ENCODE peak calls at places on chromosomes 6 and 20, in ten cellular contexts. One of them, this sample, is unnamed. For H3K27me3, the result is how much of the 10 kb centered on the place peaks cover.

GRCh38 chr6:91485047-91485446 is 898.2 kb upstream of the MAP3K7 start:
- DNase-seq in ovary: no peak
- DNase-seq in hepatocyte: no peak
- DNase-seq in PC-9: no peak
- DNase-seq in lower lobe of right lung: no peak
- DNase-seq in CD4-positive, alpha-beta T cell: no peak
- DNase-seq in uterus: no peak
- DNase-seq in pancreas: no peak
- DNase-seq in heart right ventricle: no peak
- DNase-seq in foreskin keratinocyte: no peak
- DNase-seq in this sample: no peak

GRCh38 chr20:38007526-38007925 is 25.7 kb downstream of the TTI1 start:
- DNase-seq in foreskin keratinocyte: no peak
- DNase-seq in CD4-positive, alpha-beta T cell: no peak
- DNase-seq in ovary: no peak
- DNase-seq in lower lobe of right lung: no peak
- DNase-seq in pancreas: no peak
- DNase-seq in uterus: no peak
- DNase-seq in PC-9: no peak
- DNase-seq in hepatocyte: no peak
- DNase-seq in heart right ventricle: no peak
- DNase-seq in this sample: no peak

GRCh38 chr20:44805991-44806729 is 4.2 kb downstream of the RIMS4 start:
- DNase-seq in ovary: peak
- DNase-seq in lower lobe of right lung: peak
- DNase-seq in hepatocyte: peak
- DNase-seq in pancreas: no peak
- DNase-seq in heart right ventricle: no peak
- DNase-seq in foreskin keratinocyte: no peak
- DNase-seq in CD4-positive, alpha-beta T cell: no peak
- DNase-seq in PC-9: no peak
- DNase-seq in uterus: peak
- DNase-seq in this sample: no peak

GRCh38 chr6:37776546-37776945 is 43.0 kb upstream of the ZFAND3 start:
- DNase-seq in foreskin keratinocyte: no peak
- DNase-seq in ovary: no peak
- DNase-seq in lower lobe of right lung: no peak
- DNase-seq in pancreas: no peak
- DNase-seq in PC-9: no peak
- DNase-seq in hepatocyte: no peak
- DNase-seq in uterus: no peak
- DNase-seq in heart right ventricle: no peak
- DNase-seq in CD4-positive, alpha-beta T cell: no peak
- DNase-seq in this sample: no peak

GRCh38 chr6:37047421-37047931 is 42.0 kb downstream of the FGD2 start:
- DNase-seq in hepatocyte: no peak
- DNase-seq in ovary: no peak
- DNase-seq in heart right ventricle: no peak
- DNase-seq in pancreas: no peak
- DNase-seq in foreskin keratinocyte: no peak
- DNase-seq in CD4-positive, alpha-beta T cell: no peak
- DNase-seq in uterus: no peak
- DNase-seq in PC-9: no peak
- DNase-seq in lower lobe of right lung: no peak
- DNase-seq in this sample: no peak

GRCh38 chr6:47134476-47135189 is 92.5 kb upstream of the ADGRF1 start:
- DNase-seq in ovary: no peak
- DNase-seq in pancreas: no peak
- DNase-seq in uterus: no peak
- DNase-seq in heart right ventricle: no peak
- DNase-seq in foreskin keratinocyte: peak
- DNase-seq in lower lobe of right lung: no peak
- DNase-seq in CD4-positive, alpha-beta T cell: no peak
- DNase-seq in hepatocyte: peak
- DNase-seq in PC-9: peak
- DNase-seq in this sample: no peak

GRCh38 chr6:39724787-39725631 is at the start of gene KIF6:
- DNase-seq in heart right ventricle: peak
- DNase-seq in CD4-positive, alpha-beta T cell: peak
- DNase-seq in uterus: peak
- DNase-seq in lower lobe of right lung: peak
- DNase-seq in hepatocyte: peak
- DNase-seq in foreskin keratinocyte: peak
- DNase-seq in PC-9: no peak
- DNase-seq in ovary: peak
- DNase-seq in pancreas: peak
- DNase-seq in this sample: peak

GRCh38 chr6:118650500-118651281 is 700 bp downstream of the CEP85L start:
- DNase-seq in heart right ventricle: peak
- DNase-seq in lower lobe of right lung: peak
- DNase-seq in PC-9: peak
- DNase-seq in ovary: peak
- DNase-seq in foreskin keratinocyte: no peak
- DNase-seq in hepatocyte: peak
- DNase-seq in uterus: peak
- DNase-seq in pancreas: peak
- DNase-seq in CD4-positive, alpha-beta T cell: peak
- DNase-seq in this sample: peak

GRCh38 chr6:26272171-26272631 is 92.8 kb upstream of the BTN3A2 start:
- DNase-seq in PC-9: no peak
- DNase-seq in foreskin keratinocyte: no peak
- DNase-seq in pancreas: no peak
- DNase-seq in lower lobe of right lung: peak
- DNase-seq in hepatocyte: peak
- DNase-seq in ovary: peak
- DNase-seq in CD4-positive, alpha-beta T cell: peak
- DNase-seq in uterus: peak
- DNase-seq in heart right ventricle: peak
- DNase-seq in this sample: peak

GRCh38 chr20:43540673-43541060 is 18.2 kb upstream of the SGK2 start:
- DNase-seq in CD4-positive, alpha-beta T cell: no peak
- DNase-seq in pancreas: no peak
- DNase-seq in ovary: no peak
- DNase-seq in foreskin keratinocyte: no peak
- DNase-seq in PC-9: no peak
- DNase-seq in hepatocyte: no peak
- DNase-seq in heart right ventricle: no peak
- DNase-seq in lower lobe of right lung: no peak
- DNase-seq in uterus: no peak
- DNase-seq in this sample: no peak

GRCh38 chr20:43543138-43543537 is 15.7 kb upstream of the SGK2 start:
- DNase-seq in CD4-positive, alpha-beta T cell: no peak
- DNase-seq in PC-9: no peak
- DNase-seq in hepatocyte: no peak
- DNase-seq in heart right ventricle: no peak
- DNase-seq in pancreas: no peak
- DNase-seq in foreskin keratinocyte: peak
- DNase-seq in ovary: no peak
- DNase-seq in uterus: no peak
- DNase-seq in lower lobe of right lung: no peak
- DNase-seq in this sample: no peak

GRCh38 chr20:43544501-43544900 is 14.3 kb upstream of the SGK2 start:
- DNase-seq in ovary: no peak
- DNase-seq in foreskin keratinocyte: no peak
- DNase-seq in lower lobe of right lung: no peak
- DNase-seq in PC-9: no peak
- DNase-seq in pancreas: no peak
- DNase-seq in uterus: no peak
- DNase-seq in CD4-positive, alpha-beta T cell: no peak
- DNase-seq in heart right ventricle: no peak
- DNase-seq in hepatocyte: no peak
- DNase-seq in this sample: no peak

GRCh38 chr20:43541214-43541613 is 17.6 kb upstream of the SGK2 start:
- DNase-seq in heart right ventricle: no peak
- DNase-seq in CD4-positive, alpha-beta T cell: no peak
- DNase-seq in PC-9: peak
- DNase-seq in foreskin keratinocyte: peak
- DNase-seq in uterus: no peak
- DNase-seq in lower lobe of right lung: no peak
- DNase-seq in hepatocyte: no peak
- DNase-seq in pancreas: no peak
- DNase-seq in ovary: no peak
- DNase-seq in this sample: no peak

GRCh38 chr20:43542674-43543073 is 16.2 kb upstream of the SGK2 start:
- DNase-seq in ovary: no peak
- DNase-seq in uterus: no peak
- DNase-seq in CD4-positive, alpha-beta T cell: no peak
- DNase-seq in PC-9: no peak
- DNase-seq in foreskin keratinocyte: no peak
- DNase-seq in pancreas: no peak
- DNase-seq in hepatocyte: no peak
- DNase-seq in lower lobe of right lung: no peak
- DNase-seq in heart right ventricle: no peak
- DNase-seq in this sample: no peak
- H3K27ac ChIP-seq in ovary: no peak
- H3K27ac ChIP-seq in uterus: no peak
- H3K27ac ChIP-seq in CD4-positive, alpha-beta T cell: no peak
- H3K27ac ChIP-seq in PC-9: no peak
- H3K27ac ChIP-seq in foreskin keratinocyte: no peak
- H3K27ac ChIP-seq in pancreas: no peak
- H3K27ac ChIP-seq in hepatocyte: no peak
- H3K27ac ChIP-seq in lower lobe of right lung: no peak
- H3K27ac ChIP-seq in heart right ventricle: no peak
- H3K27ac ChIP-seq in this sample: no peak

GRCh38 chr6:4163408-4163807 is 28.0 kb upstream of the ECI2 start:
- DNase-seq in uterus: no peak
- DNase-seq in PC-9: no peak
- DNase-seq in heart right ventricle: no peak
- DNase-seq in CD4-positive, alpha-beta T cell: no peak
- DNase-seq in ovary: peak
- DNase-seq in foreskin keratinocyte: no peak
- DNase-seq in hepatocyte: no peak
- DNase-seq in pancreas: no peak
- DNase-seq in lower lobe of right lung: no peak
- DNase-seq in this sample: no peak

GRCh38 chr6:4164456-4164855 is 29.1 kb upstream of the ECI2 start:
- DNase-seq in heart right ventricle: no peak
- DNase-seq in foreskin keratinocyte: no peak
- DNase-seq in lower lobe of right lung: no peak
- DNase-seq in hepatocyte: no peak
- DNase-seq in pancreas: no peak
- DNase-seq in CD4-positive, alpha-beta T cell: no peak
- DNase-seq in uterus: no peak
- DNase-seq in PC-9: no peak
- DNase-seq in ovary: no peak
- DNase-seq in this sample: no peak

GRCh38 chr6:4167123-4167522 is 31.7 kb upstream of the ECI2 start:
- DNase-seq in lower lobe of right lung: no peak
- DNase-seq in CD4-positive, alpha-beta T cell: no peak
- DNase-seq in pancreas: no peak
- DNase-seq in ovary: no peak
- DNase-seq in heart right ventricle: no peak
- DNase-seq in hepatocyte: no peak
- DNase-seq in PC-9: no peak
- DNase-seq in foreskin keratinocyte: no peak
- DNase-seq in uterus: no peak
- DNase-seq in this sample: no peak

GRCh38 chr6:4162345-4162744 is 27.0 kb upstream of the ECI2 start:
- DNase-seq in foreskin keratinocyte: no peak
- DNase-seq in heart right ventricle: no peak
- DNase-seq in pancreas: no peak
- DNase-seq in ovary: no peak
- DNase-seq in lower lobe of right lung: no peak
- DNase-seq in hepatocyte: no peak
- DNase-seq in CD4-positive, alpha-beta T cell: no peak
- DNase-seq in uterus: no peak
- DNase-seq in PC-9: no peak
- DNase-seq in this sample: no peak

GRCh38 chr6:4164043-4164442 is 28.7 kb upstream of the ECI2 start:
- DNase-seq in hepatocyte: no peak
- DNase-seq in pancreas: no peak
- DNase-seq in heart right ventricle: no peak
- DNase-seq in CD4-positive, alpha-beta T cell: no peak
- DNase-seq in ovary: no peak
- DNase-seq in foreskin keratinocyte: no peak
- DNase-seq in uterus: no peak
- DNase-seq in lower lobe of right lung: no peak
- DNase-seq in PC-9: no peak
- DNase-seq in this sample: no peak
- TF ChIP-seq CTCF in hepatocyte: no peak
- TF ChIP-seq CTCF in pancreas: no peak
- TF ChIP-seq CTCF in heart right ventricle: no peak
- TF ChIP-seq CTCF in CD4-positive, alpha-beta T cell: no peak
- TF ChIP-seq CTCF in ovary: no peak
- TF ChIP-seq CTCF in foreskin keratinocyte: peak
- TF ChIP-seq CTCF in uterus: no peak
- TF ChIP-seq CTCF in lower lobe of right lung: no peak
- TF ChIP-seq CTCF in PC-9: no peak
- TF ChIP-seq CTCF in this sample: no peak

GRCh38 chr6:2016040-2016439 is 229.4 kb downstream of the GMDS start:
- DNase-seq in lower lobe of right lung: no peak
- DNase-seq in ovary: no peak
- DNase-seq in pancreas: no peak
- DNase-seq in foreskin keratinocyte: no peak
- DNase-seq in CD4-positive, alpha-beta T cell: no peak
- DNase-seq in PC-9: no peak
- DNase-seq in heart right ventricle: no peak
- DNase-seq in hepatocyte: no peak
- DNase-seq in uterus: no peak
- DNase-seq in this sample: no peak

GRCh38 chr6:2019051-2019450 is 226.4 kb downstream of the GMDS start:
- DNase-seq in foreskin keratinocyte: no peak
- DNase-seq in PC-9: no peak
- DNase-seq in lower lobe of right lung: no peak
- DNase-seq in ovary: no peak
- DNase-seq in heart right ventricle: no peak
- DNase-seq in pancreas: no peak
- DNase-seq in CD4-positive, alpha-beta T cell: no peak
- DNase-seq in hepatocyte: no peak
- DNase-seq in uterus: no peak
- DNase-seq in this sample: no peak

GRCh38 chr6:2026133-2026532 is 219.3 kb downstream of the GMDS start:
- DNase-seq in CD4-positive, alpha-beta T cell: no peak
- DNase-seq in lower lobe of right lung: no peak
- DNase-seq in uterus: no peak
- DNase-seq in pancreas: no peak
- DNase-seq in heart right ventricle: no peak
- DNase-seq in hepatocyte: no peak
- DNase-seq in ovary: no peak
- DNase-seq in foreskin keratinocyte: no peak
- DNase-seq in PC-9: no peak
- DNase-seq in this sample: no peak

GRCh38 chr6:2021713-2022125 is 223.7 kb downstream of the GMDS start:
- DNase-seq in PC-9: no peak
- DNase-seq in ovary: peak
- DNase-seq in pancreas: peak
- DNase-seq in uterus: peak
- DNase-seq in hepatocyte: peak
- DNase-seq in heart right ventricle: peak
- DNase-seq in lower lobe of right lung: peak
- DNase-seq in foreskin keratinocyte: peak
- DNase-seq in CD4-positive, alpha-beta T cell: no peak
- DNase-seq in this sample: no peak

GRCh38 chr6:2020909-2021308 is 224.5 kb downstream of the GMDS start:
- DNase-seq in hepatocyte: no peak
- DNase-seq in CD4-positive, alpha-beta T cell: no peak
- DNase-seq in lower lobe of right lung: no peak
- DNase-seq in heart right ventricle: no peak
- DNase-seq in pancreas: no peak
- DNase-seq in ovary: no peak
- DNase-seq in PC-9: no peak
- DNase-seq in uterus: no peak
- DNase-seq in foreskin keratinocyte: peak
- DNase-seq in this sample: no peak
- H3K27me3 ChIP-seq in hepatocyte: under half
- H3K27me3 ChIP-seq in CD4-positive, alpha-beta T cell: under half
- H3K27me3 ChIP-seq in lower lobe of right lung: under half
- H3K27me3 ChIP-seq in heart right ventricle: under half
- H3K27me3 ChIP-seq in pancreas: under half
- H3K27me3 ChIP-seq in ovary: under half
- H3K27me3 ChIP-seq in PC-9: under half
- H3K27me3 ChIP-seq in uterus: under half
- H3K27me3 ChIP-seq in foreskin keratinocyte: under half
- H3K27me3 ChIP-seq in this sample: under half

GRCh38 chr6:7147051-7147671 is 39.4 kb downstream of the RREB1 start:
- DNase-seq in hepatocyte: no peak
- DNase-seq in CD4-positive, alpha-beta T cell: no peak
- DNase-seq in lower lobe of right lung: no peak
- DNase-seq in pancreas: no peak
- DNase-seq in ovary: no peak
- DNase-seq in foreskin keratinocyte: no peak
- DNase-seq in PC-9: no peak
- DNase-seq in heart right ventricle: no peak
- DNase-seq in uterus: no peak
- DNase-seq in this sample: no peak
- H3K27ac ChIP-seq in hepatocyte: peak
- H3K27ac ChIP-seq in CD4-positive, alpha-beta T cell: no peak
- H3K27ac ChIP-seq in lower lobe of right lung: peak
- H3K27ac ChIP-seq in pancreas: peak
- H3K27ac ChIP-seq in ovary: no peak
- H3K27ac ChIP-seq in foreskin keratinocyte: peak
- H3K27ac ChIP-seq in PC-9: peak
- H3K27ac ChIP-seq in heart right ventricle: peak
- H3K27ac ChIP-seq in uterus: peak
- H3K27ac ChIP-seq in this sample: no peak